ENCODE peak calls at places on chromosomes 1 and 21, in four cellular contexts. U, N, X and H are unnamed samples.

GRCh38 chr21:35614412-35614901 is 445.9 kb downstream of the SETD4 start:
- DNase-seq in N (peak; percentile 48), X (no peak), U (no peak), H (no peak)

GRCh38 chr1:50352428-50352827 is 70.8 kb downstream of the DMRTA2 start:
- DNase-seq in X (no peak), N (no peak), U (no peak), H (no peak)

GRCh38 chr1:211939876-211940468 is 95.4 kb downstream of the INTS7 start:
- DNase-seq in U (no peak), X (no peak), N (no peak), H (no peak)

GRCh38 chr1:31802190-31803150 is 13.4 kb downstream of the SPOCD1 start:
- DNase-seq in X (no peak), N (peak; percentile 39), U (no peak), H (peak; percentile 60)

GRCh38 chr1:74641876-74642275 is 31.7 kb downstream of the ERICH3 start:
- DNase-seq in X (no peak), U (no peak), N (peak; percentile 71), H (no peak)

GRCh38 chr1:23597635-23598388 is 38.5 kb upstream of the ID3 start:
- DNase-seq in N (no peak), U (no peak), X (no peak), H (no peak)

GRCh38 chr1:910881-911721 is 12.6 kb upstream of the SAMD11 start:
- DNase-seq in U (no peak), N (no peak), X (no peak), H (no peak)

GRCh38 chr21:27636671-27637070 is 669.8 kb upstream of the ADAMTS5 start:
- DNase-seq in U (no peak), X (no peak), N (no peak), H (no peak)

GRCh38 chr1:6454856-6455751 is 10.9 kb downstream of the TNFRSF25 start:
- DNase-seq in U (no peak), N (no peak), X (no peak), H (no peak)

GRCh38 chr1:167720965-167721616 is 691 bp upstream of the MPZL1 start:
- DNase-seq in X (no peak), N (peak; percentile 73), U (no peak), H (peak; percentile 76)

GRCh38 chr1:188937965-188938551 is 1539.6 kb downstream of the BRINP3 start:
- DNase-seq in N (peak; percentile 22), X (no peak), U (no peak), H (peak; percentile 8)
- TF ChIP-seq CTCF in N (peak; percentile 54), X (peak; percentile 55), U (no peak), H (peak; percentile 49)

GRCh38 chr1:28126212-28126611 is 37.8 kb upstream of the EYA3 start:
- DNase-seq in N (no peak), X (no peak), U (no peak), H (no peak)

GRCh38 chr1:28129150-28129549 is 40.7 kb upstream of the EYA3 start:
- DNase-seq in N (peak; percentile 59), X (no peak), U (no peak), H (peak; percentile 52)

GRCh38 chr1:28126778-28127430 is 38.5 kb upstream of the EYA3 start:
- DNase-seq in X (no peak), N (no peak), U (no peak), H (no peak)

GRCh38 chr1:28130901-28131300 is 42.5 kb upstream of the EYA3 start:
- DNase-seq in N (no peak), X (no peak), U (no peak), H (no peak)

GRCh38 chr1:28127617-28128257 is 39.3 kb upstream of the EYA3 start:
- DNase-seq in N (no peak), U (no peak), X (no peak), H (no peak)
- H3K4me3 ChIP-seq in N (no peak overlapping the region), U (no peak overlapping the region), X (no peak overlapping the region), H (no peak overlapping the region)

DNA sequence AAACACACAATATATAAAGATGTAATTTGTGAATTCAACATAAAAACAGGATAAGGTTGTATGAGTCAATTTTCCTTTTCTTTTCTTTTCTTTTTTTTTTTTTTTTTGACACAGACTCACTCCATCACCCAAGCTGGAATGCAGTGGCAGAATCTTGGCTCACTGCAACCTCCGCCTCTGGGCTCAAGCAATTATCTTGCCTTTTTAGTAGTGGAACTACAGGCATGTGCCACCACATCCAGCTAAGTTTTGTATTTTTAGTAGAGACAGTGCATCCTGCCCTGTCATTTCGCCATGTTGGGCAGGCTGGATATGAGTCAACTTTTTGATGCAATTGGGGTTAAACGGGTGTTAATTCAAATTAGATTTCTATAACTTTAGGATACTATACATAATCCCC is 10.3 kb upstream of the SPRR2B start:
- DNase-seq in U (no peak), N (no peak), X (no peak), H (no peak)
- TF ChIP-seq CTCF in U (no peak), N (no peak), X (no peak), H (no peak)

GRCh38 chr1:220894025-220894923 is 15.0 kb downstream of the HLX start:
- DNase-seq in U (no peak), X (no peak), N (no peak), H (no peak)
- H3K4me3 ChIP-seq in U (peak overlapping the region; percentile 61), X (no peak overlapping the region), N (peak overlapping the region; percentile 29), H (peak overlapping the region; percentile 16)

GRCh38 chr1:163820748-163821147 is 499.0 kb downstream of the NUF2 start:
- DNase-seq in X (no peak), N (no peak), U (no peak), H (peak; percentile 16)
- TF ChIP-seq CTCF in X (peak; percentile 27), N (no peak), U (no peak), H (peak; percentile 26)

GRCh38 chr1:160797163-160797797 is 1.3 kb downstream of the LY9 start:
- DNase-seq in U (no peak), X (no peak), N (no peak), H (no peak)
- H3K4me3 ChIP-seq in U (no peak overlapping the region), X (no peak overlapping the region), N (no peak overlapping the region), H (no peak overlapping the region)

GRCh38 chr1:29197590-29197924 is 15.9 kb upstream of the SRSF4 start:
- DNase-seq in N (peak; percentile 59), X (no peak), U (no peak), H (peak; percentile 70)
- TF ChIP-seq CTCF in N (peak; percentile 60), X (peak; percentile 45), U (peak; percentile 49), H (peak; percentile 66)

DNA sequence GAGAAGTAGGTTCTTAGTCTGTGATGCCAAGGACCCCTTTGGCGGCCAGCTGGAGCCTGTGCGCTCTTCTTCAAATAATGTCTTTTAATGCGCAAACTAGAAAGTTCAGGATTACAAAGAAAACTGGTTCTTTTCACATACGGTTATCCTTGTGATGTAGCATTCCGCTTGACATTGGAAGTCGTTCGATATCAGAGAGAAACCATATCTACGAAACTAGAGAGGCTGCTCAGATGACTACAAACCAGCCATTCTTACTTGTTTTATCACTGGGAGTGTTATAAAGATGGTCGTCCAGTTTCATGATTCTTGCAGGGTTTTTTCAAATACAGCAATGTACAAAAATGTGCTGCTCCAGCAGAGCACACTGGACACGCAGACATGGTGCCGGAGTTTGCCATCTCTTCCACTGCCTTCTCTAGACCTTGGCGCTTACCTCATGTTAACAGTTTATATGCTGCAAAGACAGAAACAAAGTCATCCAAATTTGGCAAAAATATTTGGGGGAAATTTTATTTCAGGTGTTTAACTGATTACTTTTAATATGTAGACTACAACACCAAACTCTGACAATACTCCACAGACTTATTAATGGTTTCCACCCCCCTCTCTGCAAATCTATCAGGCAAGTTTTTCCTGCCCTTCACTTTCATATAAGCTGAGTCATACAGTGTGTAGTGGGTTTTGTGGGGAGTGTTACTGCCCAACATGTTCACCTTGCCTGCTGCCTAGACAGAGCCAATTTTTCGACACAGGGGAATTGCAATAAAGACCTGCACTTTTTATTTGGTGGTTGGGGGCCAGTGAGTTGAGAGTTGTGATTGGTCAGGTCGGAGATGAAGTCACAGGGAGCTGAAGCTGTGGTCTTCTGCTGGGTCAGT is 119.9 kb downstream of the PPIAL4G start:
- DNase-seq in X (no peak), N (no peak), U (no peak), H (no peak)
- H3K4me3 ChIP-seq in X (no peak overlapping the region), N (peak overlapping the region; percentile 44), U (peak overlapping the region; percentile 38), H (peak overlapping the region; percentile 47)